ENCODE peak calls at places on chromosome 13, in four cellular contexts. One of them, this sample, is unnamed.

GRCh38 chr13:48302920-48303330 is 626 bp upstream of the RB1 start:
- DNase-seq in T-helper 9 cell: no peak
- DNase-seq in LoVo: no peak
- DNase-seq in germinal center: no peak
- DNase-seq in this sample: no peak

GRCh38 chr13:106183410-106184128 is 351.9 kb downstream of the EFNB2 start:
- DNase-seq in T-helper 9 cell: no peak
- DNase-seq in LoVo: peak; percentile 78
- DNase-seq in germinal center: no peak
- DNase-seq in this sample: no peak

GRCh38 chr13:43493496-43494000 is 293.2 kb downstream of the ENOX1 start:
- DNase-seq in T-helper 9 cell: no peak
- DNase-seq in LoVo: no peak
- DNase-seq in germinal center: no peak
- DNase-seq in this sample: no peak

GRCh38 chr13:110405597-110406450 is 98.7 kb downstream of the COL4A2 start:
- DNase-seq in T-helper 9 cell: no peak
- DNase-seq in LoVo: no peak
- DNase-seq in germinal center: no peak
- DNase-seq in this sample: no peak

GRCh38 chr13:80469841-80470378 is 129.0 kb upstream of the SPRY2 start:
- DNase-seq in T-helper 9 cell: no peak
- DNase-seq in LoVo: no peak
- DNase-seq in germinal center: no peak
- DNase-seq in this sample: no peak

GRCh38 chr13:90498096-90498495 is 849.4 kb upstream of the MIR17HG start:
- DNase-seq in T-helper 9 cell: no peak
- DNase-seq in LoVo: no peak
- DNase-seq in germinal center: no peak
- DNase-seq in this sample: no peak

GRCh38 chr13:94061316-94061715 is 418.2 kb downstream of the DCT start:
- DNase-seq in T-helper 9 cell: no peak
- DNase-seq in LoVo: no peak
- DNase-seq in germinal center: no peak
- DNase-seq in this sample: no peak

GRCh38 chr13:66780814-66781213 is 449.3 kb downstream of the PCDH9 start:
- DNase-seq in T-helper 9 cell: no peak
- DNase-seq in LoVo: no peak
- DNase-seq in germinal center: no peak
- DNase-seq in this sample: no peak

GRCh38 chr13:26184791-26185250 is 37.3 kb downstream of the RNF6 start:
- DNase-seq in T-helper 9 cell: peak; percentile 59
- DNase-seq in LoVo: peak; percentile 67
- DNase-seq in germinal center: peak; percentile 47
- DNase-seq in this sample: peak; percentile 61

GRCh38 chr13:44749906-44750305 is 173.8 kb upstream of the TSC22D1 start:
- DNase-seq in T-helper 9 cell: no peak
- DNase-seq in LoVo: no peak
- DNase-seq in germinal center: no peak
- DNase-seq in this sample: no peak

GRCh38 chr13:109738298-109738746 is 48.1 kb downstream of the IRS2 start:
- DNase-seq in T-helper 9 cell: no peak
- DNase-seq in LoVo: no peak
- DNase-seq in germinal center: no peak
- DNase-seq in this sample: no peak

GRCh38 chr13:28022848-28023518 is 34.5 kb upstream of the URAD start:
- DNase-seq in T-helper 9 cell: no peak
- DNase-seq in LoVo: no peak
- DNase-seq in germinal center: no peak
- DNase-seq in this sample: no peak

GRCh38 chr13:109497917-109498316 is 288.5 kb downstream of the IRS2 start:
- DNase-seq in T-helper 9 cell: no peak
- DNase-seq in LoVo: no peak
- DNase-seq in germinal center: no peak
- DNase-seq in this sample: no peak

GRCh38 chr13:110426745-110427144 is 119.7 kb downstream of the COL4A2 start:
- DNase-seq in T-helper 9 cell: no peak
- DNase-seq in LoVo: no peak
- DNase-seq in germinal center: no peak
- DNase-seq in this sample: no peak

GRCh38 chr13:110799246-110800236 is 86.0 kb downstream of the ING1 start:
- DNase-seq in T-helper 9 cell: no peak
- DNase-seq in LoVo: no peak
- DNase-seq in germinal center: no peak
- DNase-seq in this sample: no peak

GRCh38 chr13:113820813-113821651 is 42.8 kb downstream of the GAS6 start:
- DNase-seq in T-helper 9 cell: no peak
- DNase-seq in LoVo: no peak
- DNase-seq in germinal center: no peak
- DNase-seq in this sample: no peak

GRCh38 chr13:73450583-73450982 is 391.8 kb downstream of the KLF5 start:
- DNase-seq in T-helper 9 cell: no peak
- DNase-seq in LoVo: peak; percentile 32
- DNase-seq in germinal center: no peak
- DNase-seq in this sample: no peak

GRCh38 chr13:24151864-24152263 is 8.7 kb upstream of the SPATA13 start:
- DNase-seq in T-helper 9 cell: no peak
- DNase-seq in LoVo: no peak
- DNase-seq in germinal center: no peak
- DNase-seq in this sample: no peak

GRCh38 chr13:40974460-40975407 is 44.4 kb downstream of the ELF1 start:
- DNase-seq in T-helper 9 cell: no peak
- DNase-seq in LoVo: peak; percentile 65
- DNase-seq in germinal center: peak; percentile 46
- DNase-seq in this sample: no peak

GRCh38 chr13:45206340-45206739 is 5.5 kb upstream of the KCTD4 start:
- DNase-seq in T-helper 9 cell: no peak
- DNase-seq in LoVo: peak; percentile 52
- DNase-seq in germinal center: no peak
- DNase-seq in this sample: no peak

GRCh38 chr13:41648314-41648935 is 191.1 kb downstream of the RGCC start:
- DNase-seq in T-helper 9 cell: no peak
- DNase-seq in LoVo: peak; percentile 86
- DNase-seq in germinal center: no peak
- DNase-seq in this sample: no peak

GRCh38 chr13:76293346-76293745 is 592.9 kb downstream of the KCTD12 start:
- DNase-seq in T-helper 9 cell: no peak
- DNase-seq in LoVo: no peak
- DNase-seq in germinal center: no peak
- DNase-seq in this sample: no peak

GRCh38 chr13:50612717-50613116 is 230.8 kb downstream of the DLEU7 start:
- DNase-seq in T-helper 9 cell: no peak
- DNase-seq in LoVo: no peak
- DNase-seq in germinal center: peak; percentile 11
- DNase-seq in this sample: no peak

GRCh38 chr13:98216135-98216565 is 39.1 kb upstream of the RNF113B start:
- DNase-seq in T-helper 9 cell: no peak
- DNase-seq in LoVo: peak; percentile 14
- DNase-seq in germinal center: no peak
- DNase-seq in this sample: no peak

GRCh38 chr13:75960538-75960994 is 324.4 kb downstream of the LMO7 start:
- DNase-seq in T-helper 9 cell: no peak
- DNase-seq in LoVo: no peak
- DNase-seq in germinal center: no peak
- DNase-seq in this sample: no peak

GRCh38 chr13:111879719-111880118 is 187.2 kb upstream of the SOX1 start:
- DNase-seq in T-helper 9 cell: no peak
- DNase-seq in LoVo: no peak
- DNase-seq in germinal center: no peak
- DNase-seq in this sample: no peak

GRCh38 chr13:33441015-33441414 is 155.5 kb upstream of the STARD13 start:
- DNase-seq in T-helper 9 cell: no peak
- DNase-seq in LoVo: no peak
- DNase-seq in germinal center: no peak
- DNase-seq in this sample: no peak

GRCh38 chr13:73082471-73082870 is 23.7 kb downstream of the KLF5 start:
- DNase-seq in T-helper 9 cell: no peak
- DNase-seq in LoVo: no peak
- DNase-seq in germinal center: no peak
- DNase-seq in this sample: no peak

GRCh38 chr13:92403606-92404005 is 823.0 kb upstream of the GPC6 start:
- DNase-seq in T-helper 9 cell: no peak
- DNase-seq in LoVo: no peak
- DNase-seq in germinal center: no peak
- DNase-seq in this sample: no peak

GRCh38 chr13:27793377-27794074 is 1.2 kb downstream of the GSX1 start:
- DNase-seq in T-helper 9 cell: no peak
- DNase-seq in LoVo: no peak
- DNase-seq in germinal center: no peak
- DNase-seq in this sample: no peak

GRCh38 chr13:47004022-47004421 is 107.2 kb upstream of the HTR2A start:
- DNase-seq in T-helper 9 cell: no peak
- DNase-seq in LoVo: no peak
- DNase-seq in germinal center: no peak
- DNase-seq in this sample: no peak

GRCh38 chr13:40406405-40407138 is 259.9 kb downstream of the FOXO1 start:
- DNase-seq in T-helper 9 cell: no peak
- DNase-seq in LoVo: peak; percentile 87
- DNase-seq in germinal center: no peak
- DNase-seq in this sample: no peak

GRCh38 chr13:99902657-99903056 is 68.9 kb downstream of the ZIC5 start:
- DNase-seq in T-helper 9 cell: no peak
- DNase-seq in LoVo: no peak
- DNase-seq in germinal center: no peak
- DNase-seq in this sample: no peak

GRCh38 chr13:87669379-87669978 is 1.7 kb upstream of the SLITRK5 start:
- DNase-seq in T-helper 9 cell: no peak
- DNase-seq in LoVo: peak; percentile 8
- DNase-seq in germinal center: no peak
- DNase-seq in this sample: no peak

This sample was measured in naive B cell.